ENCODE peak calls at places on chromosomes 6 and 20, in ten cellular contexts. I is breast epithelium; G is effector memory CD4-positive, alpha-beta T cell; W is osteoblast; Y is thoracic aorta; O is SK-N-SH; H is A549; J is IMR-90; E is HCT116; V is psoas muscle. U is an unnamed sample. For H3K4me1, the result is how much of the 10 kb centered on the place peaks cover.

GRCh38 chr6:35496851-35497570 is at the start of gene TEAD3:
- DNase-seq in I (peak), G (peak), W (peak), Y (no peak), O (peak), H (no peak), J (peak), E (no peak), V (peak), U (peak)

GRCh38 chr6:8993111-8993510 is 557.8 kb upstream of the SLC35B3 start:
- DNase-seq in I (no peak), G (no peak), W (no peak), Y (no peak), O (no peak), H (no peak), J (no peak), E (no peak), V (no peak), U (no peak)

GRCh38 chr6:88077305-88077704 is 29.7 kb downstream of the SPACA1 start:
- DNase-seq in I (no peak), G (no peak), W (no peak), Y (no peak), O (no peak), H (no peak), J (no peak), E (no peak), V (no peak), U (no peak)

GRCh38 chr20:9514461-9515210 is at the start of gene LAMP5:
- DNase-seq in I (no peak), G (no peak), W (peak), Y (no peak), O (peak), H (no peak), J (peak), E (no peak), V (no peak), U (no peak)

GRCh38 chr6:20564777-20565176 is 30.5 kb downstream of the CDKAL1 start:
- DNase-seq in I (no peak), G (no peak), W (no peak), Y (no peak), O (no peak), H (no peak), J (peak), E (no peak), V (no peak), U (no peak)

GRCh38 chr6:117079946-117080345 is 185.4 kb upstream of the VGLL2 start:
- DNase-seq in I (no peak), G (no peak), W (no peak), Y (no peak), O (no peak), H (no peak), J (no peak), E (no peak), V (no peak), U (no peak)

GRCh38 chr20:24337074-24337473 is 132.4 kb upstream of the SYNDIG1 start:
- DNase-seq in I (no peak), G (no peak), W (no peak), Y (no peak), O (no peak), H (no peak), J (peak), E (no peak), V (no peak), U (no peak)

GRCh38 chr6:160733045-160733646 is 31.1 kb downstream of the PLG start:
- DNase-seq in I (no peak), G (peak), W (peak), Y (no peak), O (peak), H (peak), J (peak), E (peak), V (no peak), U (no peak)

GRCh38 chr20:4585104-4585753 is 136.5 kb upstream of the PRND start:
- DNase-seq in I (no peak), G (no peak), W (no peak), Y (no peak), O (no peak), H (no peak), J (peak), E (no peak), V (no peak), U (no peak)

GRCh38 chr6:50128420-50129005 is 78.8 kb upstream of the DEFB112 start:
- DNase-seq in I (no peak), G (no peak), W (no peak), Y (no peak), O (peak), H (peak), J (peak), E (no peak), V (no peak), U (no peak)

GRCh38 chr6:125169522-125169921 is 15.9 kb downstream of the TPD52L1 start:
- DNase-seq in I (no peak), G (no peak), W (no peak), Y (no peak), O (no peak), H (no peak), J (no peak), E (no peak), V (no peak), U (no peak)
- H3K27ac ChIP-seq in I (peak), G (no peak), W (no peak), Y (peak), O (no peak), H (peak), J (no peak), E (no peak), V (peak), U (no peak)

DNA sequence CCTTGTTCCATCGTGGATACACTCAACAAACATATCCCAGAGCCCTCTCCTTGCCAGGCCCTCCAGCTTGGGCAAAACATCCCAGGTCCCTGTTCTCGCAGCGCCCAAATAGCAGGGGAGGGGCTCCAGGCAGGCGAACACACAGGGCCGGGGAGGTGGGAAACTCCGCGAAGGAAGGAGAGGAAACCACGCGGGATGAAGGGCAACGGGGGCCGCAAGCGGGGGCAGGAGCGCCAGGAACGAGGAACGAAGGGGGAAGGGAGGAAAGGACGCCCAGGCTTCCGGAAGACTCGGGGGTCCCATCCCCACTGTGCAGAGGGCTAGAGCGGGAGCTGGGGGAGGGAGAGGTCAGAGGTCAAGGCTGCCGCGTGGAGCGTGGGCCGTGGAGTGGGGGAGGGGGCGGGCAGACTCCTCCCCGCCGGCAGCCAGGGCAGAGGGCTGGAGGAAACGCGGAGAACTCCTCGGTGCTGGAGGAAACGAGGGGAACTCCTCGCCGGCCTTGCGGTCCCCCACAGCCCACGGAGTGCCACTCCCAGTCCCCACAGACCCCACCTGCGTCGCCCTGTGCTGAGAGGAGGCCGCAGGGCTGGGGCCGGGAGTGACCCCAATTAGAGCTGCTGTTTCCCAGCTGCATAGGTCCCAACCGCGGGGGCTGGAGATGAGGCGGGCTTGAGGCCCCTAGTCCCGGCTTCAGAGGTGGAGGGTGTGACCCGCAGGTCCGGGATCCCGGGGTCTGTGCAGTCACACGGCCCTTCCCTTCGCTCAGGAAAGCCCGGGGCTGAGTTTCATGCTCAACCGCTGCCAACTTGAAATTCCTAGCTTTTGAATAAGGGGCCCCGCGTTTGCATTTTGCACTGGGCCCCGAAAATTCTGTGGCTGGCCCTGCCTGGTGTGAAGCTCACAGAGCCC is 1.2 kb upstream of the RBM38 start:
- DNase-seq in I (no peak), G (peak), W (peak), Y (no peak), O (no peak), H (no peak), J (no peak), E (no peak), V (no peak), U (peak)
- H3K4me1 ChIP-seq in I (under half), G (under half), W (under half), Y (under half), O (under half), H (under half), J (under half), E (under half), V (under half), U (under half)

GRCh38 chr6:109296305-109296915 is 85.9 kb downstream of the CD164 start:
- DNase-seq in I (no peak), G (no peak), W (no peak), Y (no peak), O (no peak), H (peak), J (no peak), E (no peak), V (no peak), U (no peak)

GRCh38 chr6:109295766-109296156 is 86.5 kb downstream of the CD164 start:
- DNase-seq in I (no peak), G (no peak), W (no peak), Y (no peak), O (no peak), H (no peak), J (no peak), E (no peak), V (no peak), U (no peak)

GRCh38 chr6:109298605-109299004 is 83.7 kb downstream of the CD164 start:
- DNase-seq in I (no peak), G (no peak), W (no peak), Y (no peak), O (no peak), H (no peak), J (no peak), E (no peak), V (no peak), U (no peak)

GRCh38 chr6:109297719-109298118 is 84.5 kb downstream of the CD164 start:
- DNase-seq in I (no peak), G (no peak), W (no peak), Y (no peak), O (no peak), H (no peak), J (no peak), E (no peak), V (no peak), U (no peak)

DNA sequence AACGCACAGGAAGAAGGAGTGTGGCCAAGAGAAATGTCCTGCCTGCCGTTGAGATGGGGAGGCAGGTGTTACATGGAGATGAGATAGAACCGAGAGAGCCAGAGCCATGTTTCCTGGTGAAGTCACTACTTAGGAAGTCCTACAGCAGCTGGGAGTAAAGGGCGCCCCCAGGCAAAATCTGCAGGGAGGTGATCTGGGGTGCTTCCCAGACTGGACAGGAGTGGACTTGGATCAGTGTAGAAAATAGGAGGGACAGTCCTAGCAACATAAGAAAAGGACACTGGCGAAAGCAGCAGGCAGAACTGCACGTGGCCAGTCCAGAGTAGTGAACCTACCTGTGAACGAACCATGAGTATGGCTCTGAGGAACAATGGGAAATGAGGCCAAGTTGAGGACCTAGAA is 85.3 kb downstream of the CD164 start:
- DNase-seq in I (no peak), G (no peak), W (no peak), Y (no peak), O (no peak), H (no peak), J (no peak), E (no peak), V (no peak), U (no peak)
- H3K27ac ChIP-seq in I (no peak), G (no peak), W (no peak), Y (peak), O (no peak), H (no peak), J (no peak), E (no peak), V (peak), U (no peak)

DNA sequence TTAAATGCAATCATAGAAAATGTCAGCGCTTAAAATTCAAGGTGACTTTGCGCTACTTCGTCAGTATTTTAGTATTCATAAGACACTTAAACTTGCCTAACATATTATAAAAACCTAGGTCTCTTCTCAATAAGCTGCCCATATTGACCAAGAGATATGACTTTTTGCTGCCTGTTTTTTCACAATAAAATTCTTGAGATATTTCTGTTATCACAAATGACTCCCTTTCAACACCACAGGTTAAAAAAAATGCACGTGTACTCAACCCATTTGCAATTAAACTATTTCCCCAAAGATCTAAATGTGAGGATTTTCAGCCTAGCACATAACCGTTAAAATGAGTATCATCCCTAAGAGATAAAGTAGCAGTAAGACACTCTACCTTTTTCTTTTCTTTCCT is 10.7 kb downstream of the ATXN1 start:
- DNase-seq in I (no peak), G (no peak), W (no peak), Y (no peak), O (no peak), H (no peak), J (no peak), E (no peak), V (no peak), U (no peak)
- H3K4me1 ChIP-seq in I (under half), G (under half), W (half or more), Y (half or more), O (under half), H (half or more), J (under half), E (under half), V (half or more), U (under half)

DNA sequence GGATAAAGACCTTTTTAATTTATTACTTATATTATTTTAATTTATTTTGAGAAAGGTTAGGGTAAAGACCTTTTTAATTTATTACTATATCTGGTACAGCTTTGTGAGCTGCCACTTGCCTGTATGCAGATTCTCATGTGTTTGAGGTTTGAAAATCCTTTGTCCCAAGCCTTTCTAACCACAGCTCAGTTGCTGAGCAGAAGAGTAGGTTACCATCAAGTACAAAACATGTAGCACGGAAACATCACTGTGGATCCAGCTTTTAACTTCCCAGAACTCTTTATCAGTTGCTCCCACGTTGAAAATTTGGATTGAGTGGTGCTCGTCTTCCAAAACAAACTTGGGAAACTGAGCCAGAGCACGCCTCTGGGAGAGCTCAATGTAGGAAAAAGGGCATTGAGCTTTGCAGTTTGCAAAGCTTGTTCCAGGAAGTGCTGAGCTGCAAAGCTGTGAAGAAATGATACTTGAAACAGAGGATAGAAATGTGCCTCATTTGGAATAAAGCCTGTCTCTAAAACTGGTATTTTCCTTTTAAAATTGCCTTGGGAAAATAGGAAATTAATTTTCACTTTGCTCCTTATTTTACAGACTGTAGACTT is 89.0 kb downstream of the RREB1 start:
- DNase-seq in I (no peak), G (no peak), W (no peak), Y (no peak), O (no peak), H (no peak), J (no peak), E (no peak), V (no peak), U (no peak)
- H3K27ac ChIP-seq in I (no peak), G (no peak), W (no peak), Y (no peak), O (no peak), H (no peak), J (no peak), E (no peak), V (peak), U (no peak)

GRCh38 chr6:14719273-14719672 is 526.6 kb upstream of the JARID2 start:
- DNase-seq in I (no peak), G (no peak), W (no peak), Y (no peak), O (no peak), H (no peak), J (no peak), E (no peak), V (no peak), U (no peak)
- H3K4me1 ChIP-seq in I (under half), G (under half), W (under half), Y (under half), O (under half), H (under half), J (under half), E (under half), V (under half), U (under half)

GRCh38 chr20:57082546-57082945 is 183.9 kb downstream of the BMP7 start:
- DNase-seq in I (no peak), G (no peak), W (no peak), Y (no peak), O (no peak), H (no peak), J (no peak), E (no peak), V (no peak), U (no peak)
- H3K27ac ChIP-seq in I (no peak), G (no peak), W (no peak), Y (no peak), O (no peak), H (no peak), J (no peak), E (no peak), V (no peak), U (no peak)

DNA sequence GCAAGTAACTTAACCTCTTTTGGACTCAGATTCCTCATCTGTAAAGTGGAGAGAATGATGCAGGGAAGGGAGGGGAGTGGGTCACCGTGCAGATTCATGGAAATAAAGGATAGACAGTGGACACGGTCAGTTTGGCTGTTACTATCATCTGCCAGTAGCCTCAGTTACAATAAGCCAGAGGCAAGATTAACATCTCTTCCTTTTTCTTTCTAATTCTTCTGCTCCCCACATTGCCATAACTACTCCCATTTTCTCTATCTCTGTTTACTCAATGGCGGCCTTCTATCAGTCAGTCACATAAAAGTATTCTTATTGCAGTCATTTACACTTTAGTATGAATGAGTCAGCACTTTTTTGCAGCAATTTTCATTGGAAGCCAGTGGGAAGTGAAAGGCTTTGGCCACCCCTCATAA is 49.2 kb downstream of the PPP1R16B start:
- DNase-seq in I (no peak), G (no peak), W (no peak), Y (no peak), O (no peak), H (no peak), J (no peak), E (no peak), V (no peak), U (no peak)
- H3K4me1 ChIP-seq in I (under half), G (under half), W (under half), Y (under half), O (under half), H (under half), J (under half), E (under half), V (under half), U (under half)

GRCh38 chr6:44487002-44487401 is 99.5 kb downstream of the CDC5L start:
- DNase-seq in I (no peak), G (no peak), W (peak), Y (no peak), O (no peak), H (no peak), J (no peak), E (no peak), V (no peak), U (no peak)
- H3K27ac ChIP-seq in I (no peak), G (no peak), W (no peak), Y (no peak), O (no peak), H (no peak), J (no peak), E (no peak), V (no peak), U (no peak)

DNA sequence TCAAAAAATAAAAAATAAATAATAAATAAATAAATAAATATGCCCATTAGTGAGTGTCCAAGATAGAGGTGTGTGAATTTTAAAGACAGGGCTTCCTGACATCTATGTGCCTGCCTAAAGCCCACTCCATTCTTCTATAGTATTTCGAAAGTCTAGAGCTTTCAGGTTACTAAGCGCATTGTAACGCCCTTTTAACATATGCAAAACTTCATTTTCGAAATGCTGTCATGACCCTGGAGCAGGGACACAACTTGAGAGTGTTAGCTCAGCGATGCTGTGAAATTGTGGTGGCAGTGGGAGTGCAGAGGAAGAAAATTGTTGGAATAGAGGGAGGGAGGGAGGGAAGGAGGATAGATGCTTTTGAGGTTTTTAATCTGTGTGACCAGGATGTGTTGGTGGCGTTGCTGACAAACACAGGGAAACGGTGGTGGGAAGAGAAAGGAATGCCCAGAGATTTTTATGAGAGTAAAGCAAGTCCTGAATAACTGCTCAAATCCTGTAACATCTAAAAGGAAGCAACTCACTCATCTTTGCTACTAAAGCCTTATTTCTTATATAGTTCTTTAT is 169.3 kb downstream of the ARID1B start:
- DNase-seq in I (no peak), G (no peak), W (no peak), Y (no peak), O (no peak), H (no peak), J (no peak), E (no peak), V (no peak), U (no peak)
- H3K4me1 ChIP-seq in I (under half), G (under half), W (under half), Y (under half), O (under half), H (under half), J (under half), E (under half), V (half or more), U (under half)

U was measured in naive thymus-derived CD4-positive, alpha-beta T cell.